ENCODE peak calls at places on chromosomes 16 and 17, in seven cellular contexts. G is IMR-90, A is SK-N-SH, S is GM12878, B is H1, L is K562, Y is HepG2. M is an unnamed sample.
A peak's percentile ranks its signal among the peaks of the same experiment; 100 is the strongest.

GRCh38 chr16:912684-913613 is 57.8 kb downstream of the LMF1 start:
- DNase-seq in L (no peak), G (no peak), S (no peak), B (no peak), Y (peak; percentile 83), A (no peak), M (no peak)

GRCh38 chr17:48841395-48841831 is 10.6 kb downstream of the CALCOCO2 start:
- DNase-seq in L (no peak), S (peak; percentile 83), Y (no peak), B (no peak), G (peak; percentile 76), A (no peak), M (no peak)

GRCh38 chr17:57623620-57624019 is 121.5 kb downstream of the CCDC182 start:
- DNase-seq in G (no peak), S (no peak), Y (no peak), L (no peak), A (peak; percentile 83), B (no peak), M (no peak)

GRCh38 chr17:30921544-30922196 is at the start of gene ADAP2:
- DNase-seq in L (peak; percentile 69), S (no peak), B (peak; percentile 70), A (peak; percentile 69), Y (no peak), G (no peak), M (peak; percentile 51)

GRCh38 chr16:23876256-23876896 is 40.6 kb downstream of the PRKCB start:
- DNase-seq in L (no peak), A (no peak), Y (no peak), G (no peak), B (no peak), S (no peak), M (no peak)

GRCh38 chr17:63304704-63305261 is 141.3 kb downstream of the CYB561 start:
- DNase-seq in L (no peak), Y (no peak), B (no peak), A (no peak), S (no peak), G (no peak), M (no peak)

GRCh38 chr16:11629071-11630030 is 38.9 kb upstream of the SNN start:
- DNase-seq in G (peak; percentile 41), B (no peak), S (no peak), A (no peak), Y (no peak), L (no peak), M (no peak)

GRCh38 chr16:31452631-31453106 is 6.6 kb upstream of the ARMC5 start:
- DNase-seq in B (no peak), G (peak; percentile 94), L (peak; percentile 37), A (no peak), S (no peak), Y (no peak), M (no peak)

GRCh38 chr17:79737046-79737921 is 6.5 kb downstream of the ENPP7 start:
- DNase-seq in Y (no peak), A (no peak), S (no peak), G (no peak), B (no peak), L (no peak), M (no peak)

GRCh38 chr17:77146882-77147281 is 6.1 kb downstream of the SEC14L1 start:
- DNase-seq in S (no peak), B (no peak), G (no peak), L (no peak), Y (no peak), A (no peak), M (no peak)

GRCh38 chr16:46496701-46497100 is 124.5 kb downstream of the SHCBP1 start:
- DNase-seq in Y (no peak), A (no peak), L (no peak), G (no peak), B (no peak), S (no peak), M (no peak)

GRCh38 chr17:27618417-27618816 is 12.6 kb upstream of the LGALS9 start:
- DNase-seq in L (no peak), Y (no peak), G (no peak), B (no peak), A (no peak), S (no peak), M (no peak)

GRCh38 chr17:27533874-27534815 is 77.9 kb downstream of the KSR1 start:
- DNase-seq in L (no peak), B (no peak), G (peak; percentile 98), S (no peak), A (no peak), Y (no peak), M (no peak)

GRCh38 chr16:11423315-11424117 is 78.3 kb downstream of the RMI2 start:
- DNase-seq in L (no peak), G (no peak), A (no peak), B (no peak), Y (no peak), S (peak; percentile 39), M (no peak)

GRCh38 chr16:1063728-1064127 is 8.8 kb upstream of the SSTR5 start:
- DNase-seq in A (no peak), S (no peak), L (peak; percentile 30), G (no peak), B (no peak), Y (no peak), M (no peak)

GRCh38 chr17:41894791-41895331 is 23.9 kb downstream of the ACLY start:
- DNase-seq in A (peak; percentile 73), L (no peak), Y (no peak), S (no peak), G (peak; percentile 90), B (no peak), M (peak; percentile 57)

GRCh38 chr16:8668138-8668537 is 6.3 kb upstream of the ABAT start:
- DNase-seq in A (no peak), S (no peak), Y (no peak), L (no peak), B (no peak), G (no peak), M (no peak)
- TF ChIP-seq RFX5 in A (no peak), S (no peak), Y (no peak), L (no peak), B (no peak), G (no peak), M (no peak)

GRCh38 chr17:36743130-36743529 is 141.7 kb downstream of the MRM1 start:
- DNase-seq in L (no peak), S (no peak), G (no peak), A (no peak), Y (no peak), B (no peak), M (no peak)
- TF ChIP-seq RFX5 in L (no peak), S (no peak), G (no peak), A (no peak), Y (no peak), B (no peak), M (no peak)

DNA sequence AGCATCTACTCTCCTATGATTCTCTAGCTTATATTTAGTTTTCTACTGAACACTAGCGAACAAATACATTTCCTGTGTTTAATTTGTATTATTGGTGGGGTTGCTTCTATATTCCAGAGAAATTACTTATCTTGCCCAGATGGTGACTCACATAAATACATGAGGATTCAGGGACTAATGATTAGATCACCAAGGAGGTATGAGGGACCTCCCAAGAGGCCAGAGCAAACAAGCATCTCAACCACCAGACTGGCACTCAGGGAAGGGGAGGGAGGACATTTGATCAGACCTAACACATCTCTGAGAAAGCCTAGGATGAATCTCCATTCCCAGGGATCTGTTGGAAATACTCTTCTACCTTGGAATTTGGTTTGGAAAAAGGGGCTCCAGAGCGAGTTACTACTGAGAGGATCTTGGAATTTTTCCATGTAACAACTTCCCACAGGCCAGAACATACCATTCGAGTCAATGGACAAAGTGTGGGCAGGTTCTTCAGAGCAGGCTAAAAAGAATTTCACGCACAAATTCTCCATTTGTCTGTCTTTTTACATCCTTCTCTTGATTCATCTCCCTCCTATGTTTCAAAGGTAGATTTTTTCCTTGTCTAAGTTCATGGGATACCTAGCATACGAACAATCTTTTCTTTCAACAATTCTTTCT is 262.6 kb upstream of the MYOCD start:
- DNase-seq in A (no peak), Y (no peak), S (no peak), G (peak; percentile 97), B (no peak), L (no peak), M (peak; percentile 91)
- TF ChIP-seq RFX5 in A (no peak), Y (no peak), S (no peak), G (no peak), B (no peak), L (no peak), M (no peak)

GRCh38 chr16:49900875-49901274 is 45.0 kb upstream of the ZNF423 start:
- DNase-seq in A (no peak), Y (no peak), L (no peak), G (no peak), S (no peak), B (no peak), M (no peak)
- TF ChIP-seq RFX5 in A (no peak), Y (no peak), L (no peak), G (no peak), S (no peak), B (no peak), M (no peak)

DNA sequence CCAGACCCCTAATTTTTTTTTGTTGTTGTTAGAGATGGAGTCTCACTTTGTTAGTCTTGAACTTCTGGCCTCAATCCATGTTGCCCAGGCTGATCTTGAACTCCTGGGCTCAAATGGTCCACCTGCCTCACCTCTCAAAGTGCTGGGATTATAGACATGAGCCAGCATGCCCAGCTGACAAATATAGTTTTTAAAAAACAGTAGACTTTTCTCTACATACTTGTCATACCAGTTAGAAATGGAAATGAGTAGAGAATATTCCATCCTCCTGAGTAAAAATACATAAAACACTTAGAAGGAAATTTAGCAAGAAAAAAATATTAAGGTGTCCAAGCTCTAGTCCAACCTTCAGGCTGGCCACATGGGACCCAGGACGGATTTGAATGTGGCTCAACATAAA is 21.4 kb downstream of the C16orf78 start:
- DNase-seq in G (no peak), B (no peak), L (no peak), Y (no peak), S (no peak), A (no peak), M (no peak)
- TF ChIP-seq RFX5 in G (no peak), B (no peak), L (no peak), Y (no peak), S (no peak), A (no peak), M (no peak)

DNA sequence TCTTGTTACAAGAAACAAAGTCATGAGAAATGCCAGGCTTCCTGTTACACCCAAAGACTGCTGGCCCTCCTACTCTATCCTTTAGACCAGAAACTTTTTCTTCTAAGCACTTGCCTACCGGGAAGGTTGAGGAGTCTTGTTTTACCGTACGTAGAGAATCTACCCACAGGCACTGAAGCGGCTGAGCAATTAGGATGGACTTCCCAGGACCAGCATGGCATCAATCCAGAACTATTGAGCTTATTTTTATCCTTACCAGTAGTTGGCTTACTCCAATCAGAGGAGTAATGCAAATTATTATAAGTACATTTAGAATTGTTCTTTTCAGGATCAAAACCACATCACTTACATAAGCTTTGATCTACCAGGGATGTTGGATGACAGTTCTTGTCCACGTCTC is 25.6 kb downstream of the CEP95 start:
- DNase-seq in S (no peak), A (no peak), L (no peak), Y (no peak), B (no peak), G (no peak), M (no peak)
- TF ChIP-seq RFX5 in S (no peak), A (no peak), L (no peak), Y (no peak), B (no peak), G (no peak), M (no peak)

GRCh38 chr17:3827124-3827773 is 18.8 kb downstream of the NCBP3 start:
- DNase-seq in Y (peak; percentile 79), B (peak; percentile 80), S (no peak), G (peak; percentile 66), A (peak; percentile 61), L (peak; percentile 39), M (peak; percentile 75)
- TF ChIP-seq RFX5 in Y (no peak), B (no peak), S (no peak), G (no peak), A (no peak), L (no peak), M (no peak)

M was measured in A549.